ENCODE peak calls at places on chromosomes 6 and 20, in nine cellular contexts. One of them, this sample, is unnamed.

GRCh38 chr6:52233975-52234823 is 10.1 kb downstream of the IL17F start:
- DNase-seq in effector memory CD4-positive, alpha-beta T cell: no peak
- DNase-seq in BE2C: peak; percentile 53
- DNase-seq in fibroblast of lung: peak; percentile 33
- DNase-seq in CD8-positive, alpha-beta T cell: no peak
- DNase-seq in breast epithelium: no peak
- DNase-seq in IMR-90: peak; percentile 63
- DNase-seq in lung: no peak
- DNase-seq in colonic mucosa: peak; percentile 42
- DNase-seq in this sample: peak; percentile 24

GRCh38 chr6:32752580-32752979 is 10.8 kb downstream of the HLA-DQB2 start:
- DNase-seq in breast epithelium: no peak
- DNase-seq in colonic mucosa: peak; percentile 48
- DNase-seq in CD8-positive, alpha-beta T cell: no peak
- DNase-seq in fibroblast of lung: no peak
- DNase-seq in IMR-90: no peak
- DNase-seq in lung: peak; percentile 46
- DNase-seq in effector memory CD4-positive, alpha-beta T cell: no peak
- DNase-seq in BE2C: no peak
- DNase-seq in this sample: peak; percentile 53

GRCh38 chr6:100116409-100117194 is 122.6 kb upstream of the MCHR2 start:
- DNase-seq in CD8-positive, alpha-beta T cell: no peak
- DNase-seq in colonic mucosa: peak; percentile 22
- DNase-seq in breast epithelium: no peak
- DNase-seq in fibroblast of lung: peak; percentile 82
- DNase-seq in lung: no peak
- DNase-seq in effector memory CD4-positive, alpha-beta T cell: no peak
- DNase-seq in BE2C: peak; percentile 48
- DNase-seq in IMR-90: peak; percentile 76
- DNase-seq in this sample: peak; percentile 12

GRCh38 chr6:44624226-44624625 is 236.7 kb downstream of the CDC5L start:
- DNase-seq in fibroblast of lung: no peak
- DNase-seq in breast epithelium: no peak
- DNase-seq in colonic mucosa: no peak
- DNase-seq in BE2C: no peak
- DNase-seq in CD8-positive, alpha-beta T cell: no peak
- DNase-seq in lung: no peak
- DNase-seq in IMR-90: no peak
- DNase-seq in effector memory CD4-positive, alpha-beta T cell: no peak
- DNase-seq in this sample: no peak

GRCh38 chr6:126266664-126267063 is 73.3 kb upstream of the CENPW start:
- DNase-seq in lung: no peak
- DNase-seq in colonic mucosa: no peak
- DNase-seq in effector memory CD4-positive, alpha-beta T cell: no peak
- DNase-seq in CD8-positive, alpha-beta T cell: no peak
- DNase-seq in IMR-90: no peak
- DNase-seq in fibroblast of lung: no peak
- DNase-seq in BE2C: no peak
- DNase-seq in breast epithelium: no peak
- DNase-seq in this sample: no peak

GRCh38 chr20:37276494-37277252 is 12.8 kb upstream of the MANBAL start:
- DNase-seq in lung: no peak
- DNase-seq in BE2C: peak; percentile 24
- DNase-seq in IMR-90: peak; percentile 94
- DNase-seq in breast epithelium: no peak
- DNase-seq in colonic mucosa: peak; percentile 53
- DNase-seq in CD8-positive, alpha-beta T cell: no peak
- DNase-seq in effector memory CD4-positive, alpha-beta T cell: no peak
- DNase-seq in fibroblast of lung: peak; percentile 95
- DNase-seq in this sample: peak; percentile 56

GRCh38 chr6:30391240-30391639 is 46.3 kb downstream of the RPP21 start:
- DNase-seq in colonic mucosa: no peak
- DNase-seq in fibroblast of lung: no peak
- DNase-seq in IMR-90: no peak
- DNase-seq in effector memory CD4-positive, alpha-beta T cell: no peak
- DNase-seq in lung: no peak
- DNase-seq in breast epithelium: no peak
- DNase-seq in CD8-positive, alpha-beta T cell: no peak
- DNase-seq in BE2C: no peak
- DNase-seq in this sample: no peak

GRCh38 chr20:9503530-9504251 is 10.7 kb upstream of the LAMP5 start:
- DNase-seq in colonic mucosa: no peak
- DNase-seq in breast epithelium: no peak
- DNase-seq in lung: no peak
- DNase-seq in BE2C: peak; percentile 37
- DNase-seq in CD8-positive, alpha-beta T cell: no peak
- DNase-seq in effector memory CD4-positive, alpha-beta T cell: no peak
- DNase-seq in IMR-90: peak; percentile 45
- DNase-seq in fibroblast of lung: peak; percentile 63
- DNase-seq in this sample: no peak

GRCh38 chr6:11851405-11851804 is 72.8 kb upstream of the ADTRP start:
- DNase-seq in fibroblast of lung: no peak
- DNase-seq in breast epithelium: no peak
- DNase-seq in effector memory CD4-positive, alpha-beta T cell: no peak
- DNase-seq in lung: no peak
- DNase-seq in CD8-positive, alpha-beta T cell: no peak
- DNase-seq in colonic mucosa: no peak
- DNase-seq in IMR-90: peak; percentile 82
- DNase-seq in BE2C: no peak
- DNase-seq in this sample: no peak

GRCh38 chr6:15744824-15745402 is 82.1 kb upstream of the DTNBP1 start:
- DNase-seq in colonic mucosa: no peak
- DNase-seq in CD8-positive, alpha-beta T cell: no peak
- DNase-seq in BE2C: no peak
- DNase-seq in breast epithelium: no peak
- DNase-seq in effector memory CD4-positive, alpha-beta T cell: no peak
- DNase-seq in lung: no peak
- DNase-seq in fibroblast of lung: no peak
- DNase-seq in IMR-90: no peak
- DNase-seq in this sample: no peak

GRCh38 chr6:47792216-47792733 is 10.4 kb downstream of the OPN5 start:
- DNase-seq in colonic mucosa: no peak
- DNase-seq in breast epithelium: no peak
- DNase-seq in BE2C: no peak
- DNase-seq in CD8-positive, alpha-beta T cell: no peak
- DNase-seq in IMR-90: no peak
- DNase-seq in fibroblast of lung: no peak
- DNase-seq in lung: no peak
- DNase-seq in effector memory CD4-positive, alpha-beta T cell: no peak
- DNase-seq in this sample: no peak

GRCh38 chr6:37480118-37480736 is 19.5 kb downstream of the CCDC167 start:
- DNase-seq in lung: no peak
- DNase-seq in effector memory CD4-positive, alpha-beta T cell: no peak
- DNase-seq in breast epithelium: no peak
- DNase-seq in BE2C: no peak
- DNase-seq in CD8-positive, alpha-beta T cell: no peak
- DNase-seq in IMR-90: no peak
- DNase-seq in colonic mucosa: no peak
- DNase-seq in fibroblast of lung: no peak
- DNase-seq in this sample: no peak

GRCh38 chr6:36428911-36429310 is 13.7 kb downstream of the PXT1 start:
- DNase-seq in effector memory CD4-positive, alpha-beta T cell: no peak
- DNase-seq in BE2C: no peak
- DNase-seq in breast epithelium: no peak
- DNase-seq in colonic mucosa: no peak
- DNase-seq in fibroblast of lung: no peak
- DNase-seq in IMR-90: no peak
- DNase-seq in CD8-positive, alpha-beta T cell: no peak
- DNase-seq in lung: no peak
- DNase-seq in this sample: no peak

DNA sequence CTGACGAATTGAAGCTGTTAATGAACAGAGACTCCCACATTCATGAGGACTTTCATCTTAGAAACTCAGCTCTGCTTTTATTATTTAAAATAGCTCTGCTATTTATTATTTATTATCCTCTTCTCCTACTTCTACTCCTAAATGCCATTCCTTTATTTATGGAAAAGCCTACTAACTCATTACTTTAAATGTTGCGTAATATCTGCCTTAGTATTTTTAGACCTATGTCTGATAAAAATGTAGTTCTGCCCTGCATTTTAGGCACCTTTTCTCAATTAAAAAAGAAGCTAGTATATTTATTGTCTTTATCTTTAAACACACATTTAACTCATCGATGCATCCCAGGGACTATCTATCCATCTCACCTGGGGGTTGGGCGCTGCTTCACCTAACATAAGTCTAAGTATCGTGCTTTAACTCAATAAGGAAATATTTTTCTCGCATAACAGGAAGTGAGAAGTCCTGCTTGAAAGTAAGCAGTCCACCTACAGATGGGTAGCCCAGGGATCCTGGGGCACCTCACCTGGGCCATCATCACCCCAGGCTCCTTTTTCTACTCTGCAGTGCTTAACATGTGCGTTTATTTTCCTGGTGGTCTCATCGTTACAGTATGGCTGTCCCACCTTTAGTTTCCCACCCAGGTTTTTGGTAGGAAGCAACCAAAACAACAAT is 31.3 kb upstream of the FAM184A start:
- DNase-seq in lung: no peak
- DNase-seq in breast epithelium: no peak
- DNase-seq in colonic mucosa: no peak
- DNase-seq in IMR-90: no peak
- DNase-seq in effector memory CD4-positive, alpha-beta T cell: no peak
- DNase-seq in fibroblast of lung: no peak
- DNase-seq in CD8-positive, alpha-beta T cell: no peak
- DNase-seq in BE2C: no peak
- DNase-seq in this sample: no peak
- H3K4me3 ChIP-seq in lung: no peak overlapping the region
- H3K4me3 ChIP-seq in breast epithelium: no peak overlapping the region
- H3K4me3 ChIP-seq in colonic mucosa: no peak overlapping the region
- H3K4me3 ChIP-seq in IMR-90: no peak overlapping the region
- H3K4me3 ChIP-seq in effector memory CD4-positive, alpha-beta T cell: no peak overlapping the region
- H3K4me3 ChIP-seq in fibroblast of lung: no peak overlapping the region
- H3K4me3 ChIP-seq in CD8-positive, alpha-beta T cell: no peak overlapping the region
- H3K4me3 ChIP-seq in BE2C: no peak overlapping the region
- H3K4me3 ChIP-seq in this sample: no peak overlapping the region

GRCh38 chr6:33962186-33962585 is 158.4 kb upstream of the MLN start:
- DNase-seq in BE2C: no peak
- DNase-seq in IMR-90: peak; percentile 15
- DNase-seq in fibroblast of lung: peak; percentile 15
- DNase-seq in effector memory CD4-positive, alpha-beta T cell: no peak
- DNase-seq in breast epithelium: peak; percentile 5
- DNase-seq in CD8-positive, alpha-beta T cell: no peak
- DNase-seq in lung: no peak
- DNase-seq in colonic mucosa: no peak
- DNase-seq in this sample: no peak

GRCh38 chr6:33961686-33962085 is 157.9 kb upstream of the MLN start:
- DNase-seq in colonic mucosa: no peak
- DNase-seq in BE2C: no peak
- DNase-seq in CD8-positive, alpha-beta T cell: no peak
- DNase-seq in fibroblast of lung: no peak
- DNase-seq in IMR-90: no peak
- DNase-seq in effector memory CD4-positive, alpha-beta T cell: no peak
- DNase-seq in breast epithelium: no peak
- DNase-seq in lung: no peak
- DNase-seq in this sample: no peak

GRCh38 chr6:33964387-33964786 is 160.6 kb upstream of the MLN start:
- DNase-seq in breast epithelium: no peak
- DNase-seq in colonic mucosa: no peak
- DNase-seq in fibroblast of lung: no peak
- DNase-seq in effector memory CD4-positive, alpha-beta T cell: no peak
- DNase-seq in IMR-90: no peak
- DNase-seq in CD8-positive, alpha-beta T cell: no peak
- DNase-seq in lung: no peak
- DNase-seq in BE2C: no peak
- DNase-seq in this sample: no peak

GRCh38 chr6:33962673-33963072 is 158.9 kb upstream of the MLN start:
- DNase-seq in BE2C: no peak
- DNase-seq in colonic mucosa: no peak
- DNase-seq in IMR-90: no peak
- DNase-seq in lung: no peak
- DNase-seq in effector memory CD4-positive, alpha-beta T cell: no peak
- DNase-seq in fibroblast of lung: no peak
- DNase-seq in breast epithelium: peak; percentile 43
- DNase-seq in CD8-positive, alpha-beta T cell: no peak
- DNase-seq in this sample: no peak

GRCh38 chr6:33963351-33963750 is 159.5 kb upstream of the MLN start:
- DNase-seq in colonic mucosa: no peak
- DNase-seq in IMR-90: no peak
- DNase-seq in fibroblast of lung: no peak
- DNase-seq in CD8-positive, alpha-beta T cell: no peak
- DNase-seq in lung: no peak
- DNase-seq in breast epithelium: peak; percentile 15
- DNase-seq in BE2C: no peak
- DNase-seq in effector memory CD4-positive, alpha-beta T cell: no peak
- DNase-seq in this sample: no peak
- H3K27me3 ChIP-seq in colonic mucosa: no peaks in the 10 kb centered on the region
- H3K27me3 ChIP-seq in IMR-90: peaks cover 61% of the 10 kb centered on the region
- H3K27me3 ChIP-seq in fibroblast of lung: peaks cover 7% of the 10 kb centered on the region
- H3K27me3 ChIP-seq in CD8-positive, alpha-beta T cell: peaks cover 3% of the 10 kb centered on the region
- H3K27me3 ChIP-seq in lung: peaks cover 4% of the 10 kb centered on the region
- H3K27me3 ChIP-seq in breast epithelium: no peaks in the 10 kb centered on the region
- H3K27me3 ChIP-seq in BE2C: no peaks in the 10 kb centered on the region
- H3K27me3 ChIP-seq in effector memory CD4-positive, alpha-beta T cell: no peaks in the 10 kb centered on the region
- H3K27me3 ChIP-seq in this sample: no peaks in the 10 kb centered on the region

DNA sequence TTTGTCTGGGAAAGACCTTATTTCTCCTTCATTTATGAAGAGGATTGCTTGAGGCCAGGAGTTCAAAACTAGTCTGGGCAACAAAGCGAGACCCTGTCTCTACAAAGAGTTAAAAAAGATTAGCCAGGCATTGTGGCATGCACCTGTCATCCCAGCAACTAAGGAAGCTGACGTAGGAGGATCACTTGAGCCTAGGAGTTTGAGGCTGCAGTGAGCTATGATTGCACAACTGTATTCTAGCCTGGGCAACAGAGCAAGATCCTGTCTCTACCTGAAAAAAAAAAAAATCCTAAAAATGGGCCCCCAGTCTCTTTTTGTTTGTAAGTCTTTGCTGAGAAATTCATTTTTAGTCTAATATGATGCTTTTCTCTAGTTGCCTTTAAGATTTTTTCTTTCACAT is 29.2 kb upstream of the EIF2S2 start:
- DNase-seq in colonic mucosa: no peak
- DNase-seq in breast epithelium: no peak
- DNase-seq in BE2C: no peak
- DNase-seq in IMR-90: no peak
- DNase-seq in CD8-positive, alpha-beta T cell: no peak
- DNase-seq in effector memory CD4-positive, alpha-beta T cell: no peak
- DNase-seq in fibroblast of lung: no peak
- DNase-seq in lung: no peak
- DNase-seq in this sample: no peak
- H3K4me3 ChIP-seq in colonic mucosa: no peak overlapping the region
- H3K4me3 ChIP-seq in breast epithelium: no peak overlapping the region
- H3K4me3 ChIP-seq in BE2C: no peak overlapping the region
- H3K4me3 ChIP-seq in IMR-90: no peak overlapping the region
- H3K4me3 ChIP-seq in CD8-positive, alpha-beta T cell: no peak overlapping the region
- H3K4me3 ChIP-seq in effector memory CD4-positive, alpha-beta T cell: no peak overlapping the region
- H3K4me3 ChIP-seq in fibroblast of lung: no peak overlapping the region
- H3K4me3 ChIP-seq in lung: no peak overlapping the region
- H3K4me3 ChIP-seq in this sample: no peak overlapping the region

DNA sequence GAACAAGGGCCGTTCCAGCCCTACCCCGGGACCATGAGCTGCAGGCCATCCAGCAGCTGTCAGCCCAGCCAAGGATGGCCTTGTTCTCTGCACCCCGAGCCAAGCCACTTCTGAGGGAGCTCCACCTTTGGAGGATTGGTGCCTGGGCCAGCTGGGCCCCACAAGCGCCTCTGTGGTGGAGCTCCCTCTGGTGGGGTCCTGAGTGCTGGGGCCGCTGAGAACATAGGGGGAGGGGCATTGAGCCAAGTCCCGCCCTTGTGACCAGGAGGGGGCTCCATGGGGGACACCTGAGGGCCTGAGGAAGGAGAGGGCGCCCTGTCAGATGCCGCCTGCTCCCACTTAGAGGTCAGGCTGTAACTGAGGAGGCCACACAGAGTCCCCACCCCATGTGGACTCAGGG is 43.2 kb downstream of the YTHDF1 start:
- DNase-seq in fibroblast of lung: no peak
- DNase-seq in effector memory CD4-positive, alpha-beta T cell: no peak
- DNase-seq in colonic mucosa: no peak
- DNase-seq in breast epithelium: no peak
- DNase-seq in BE2C: no peak
- DNase-seq in IMR-90: no peak
- DNase-seq in CD8-positive, alpha-beta T cell: no peak
- DNase-seq in lung: no peak
- DNase-seq in this sample: no peak
- H3K27me3 ChIP-seq in fibroblast of lung: peaks cover 35% of the 10 kb centered on the region
- H3K27me3 ChIP-seq in effector memory CD4-positive, alpha-beta T cell: peaks cover 43% of the 10 kb centered on the region
- H3K27me3 ChIP-seq in colonic mucosa: peaks cover 39% of the 10 kb centered on the region
- H3K27me3 ChIP-seq in breast epithelium: peaks cover 93% of the 10 kb centered on the region
- H3K27me3 ChIP-seq in BE2C: peaks cover 64% of the 10 kb centered on the region
- H3K27me3 ChIP-seq in IMR-90: peaks cover 68% of the 10 kb centered on the region
- H3K27me3 ChIP-seq in CD8-positive, alpha-beta T cell: peaks cover 16% of the 10 kb centered on the region
- H3K27me3 ChIP-seq in lung: peaks cover 19% of the 10 kb centered on the region
- H3K27me3 ChIP-seq in this sample: peaks cover 64% of the 10 kb centered on the region